ENCODE peak calls at places on chromosomes 6 and 20, in eight cellular contexts. J, K, O, V, D, T, Z and P are unnamed samples.

GRCh38 chr6:139820191-139820590 is 445.7 kb upstream of the CITED2 start:
- DNase-seq in T (no peak), D (no peak), J (no peak), K (no peak), O (no peak), Z (peak; percentile 20), V (no peak), P (no peak)

GRCh38 chr20:51800769-51801219 is 1.5 kb downstream of the SALL4 start:
- DNase-seq in O (no peak), D (no peak), J (no peak), T (no peak), K (no peak), V (peak; percentile 20), Z (no peak), P (no peak)

GRCh38 chr6:3614918-3615317 is 136.6 kb downstream of the PXDC1 start:
- DNase-seq in K (no peak), O (no peak), Z (no peak), V (no peak), T (no peak), D (no peak), J (no peak), P (no peak)

GRCh38 chr6:55009114-55009513 is 162.5 kb downstream of the FAM83B start:
- DNase-seq in D (peak; percentile 37), V (no peak), Z (no peak), J (no peak), T (no peak), K (no peak), O (no peak), P (no peak)

GRCh38 chr6:127952831-127953230 is 52.0 kb upstream of the THEMIS start:
- DNase-seq in T (no peak), K (no peak), Z (no peak), J (no peak), V (no peak), D (no peak), O (no peak), P (no peak)

GRCh38 chr6:32941412-32941784 is 570 bp upstream of the HLA-DMB start:
- DNase-seq in O (peak; percentile 34), J (peak; percentile 33), D (no peak), T (no peak), V (no peak), K (no peak), Z (no peak), P (no peak)

GRCh38 chr6:33049323-33049722 is 24.1 kb downstream of the HLA-DPA1 start:
- DNase-seq in T (no peak), K (no peak), V (no peak), D (no peak), J (no peak), Z (no peak), O (no peak), P (no peak)

GRCh38 chr6:63759605-63760004 is 124.0 kb downstream of the PHF3 start:
- DNase-seq in J (no peak), K (no peak), O (no peak), V (no peak), Z (no peak), T (no peak), D (no peak), P (no peak)

GRCh38 chr6:137407816-137408215 is 86.4 kb downstream of the OLIG3 start:
- DNase-seq in T (no peak), K (no peak), Z (no peak), D (no peak), V (no peak), O (no peak), J (no peak), P (no peak)

GRCh38 chr6:44074383-44075136 is 52.7 kb downstream of the MRPL14 start:
- DNase-seq in T (no peak), V (peak; percentile 67), D (peak; percentile 86), J (peak; percentile 49), K (peak; percentile 65), O (peak; percentile 57), Z (peak; percentile 61), P (peak; percentile 80)

GRCh38 chr20:1108437-1108920 is 9.9 kb upstream of the PSMF1 start:
- DNase-seq in K (peak; percentile 47), D (no peak), J (peak; percentile 24), Z (no peak), T (peak; percentile 18), V (peak; percentile 50), O (peak; percentile 48), P (peak; percentile 47)

GRCh38 chr20:8557711-8558110 is 425.6 kb downstream of the PLCB1 start:
- DNase-seq in T (no peak), V (no peak), J (no peak), D (no peak), O (no peak), K (no peak), Z (no peak), P (no peak)

GRCh38 chr20:44015733-44016103 is 101.1 kb downstream of the TOX2 start:
- DNase-seq in V (no peak), J (no peak), Z (no peak), K (no peak), O (no peak), T (no peak), D (no peak), P (no peak)

GRCh38 chr6:139303176-139303575 is 11.4 kb upstream of the TXLNB start:
- DNase-seq in V (no peak), Z (peak; percentile 65), O (no peak), J (no peak), K (no peak), T (no peak), D (no peak), P (no peak)

GRCh38 chr20:45337367-45338120 is 10.7 kb downstream of the SDC4 start:
- DNase-seq in K (no peak), J (no peak), D (peak; percentile 86), Z (peak; percentile 87), O (no peak), T (no peak), V (peak; percentile 84), P (peak; percentile 76)